ENCODE peak calls at places on chromosomes 11 and 22, in eight cellular contexts. One of them, this sample, is unnamed.

GRCh38 chr11:23284626-23285025 is 424.4 kb upstream of the CCDC179 start:
- DNase-seq in LNCaP clone FGC: no peak
- DNase-seq in dorsolateral prefrontal cortex: no peak
- DNase-seq in mammary epithelial cell: no peak
- DNase-seq in uterus: no peak
- DNase-seq in thoracic aorta: no peak
- DNase-seq in heart right ventricle: no peak
- DNase-seq in DND-41: no peak
- DNase-seq in this sample: no peak

GRCh38 chr11:2549080-2549479 is 104.3 kb downstream of the KCNQ1 start:
- DNase-seq in DND-41: no peak
- DNase-seq in uterus: no peak
- DNase-seq in dorsolateral prefrontal cortex: no peak
- DNase-seq in LNCaP clone FGC: no peak
- DNase-seq in heart right ventricle: peak; percentile 12
- DNase-seq in thoracic aorta: no peak
- DNase-seq in mammary epithelial cell: no peak
- DNase-seq in this sample: no peak

GRCh38 chr11:90197377-90197776 is 25.5 kb downstream of the CHORDC1 start:
- DNase-seq in LNCaP clone FGC: no peak
- DNase-seq in thoracic aorta: no peak
- DNase-seq in dorsolateral prefrontal cortex: no peak
- DNase-seq in DND-41: no peak
- DNase-seq in mammary epithelial cell: no peak
- DNase-seq in heart right ventricle: no peak
- DNase-seq in uterus: no peak
- DNase-seq in this sample: no peak

GRCh38 chr11:88035271-88035670 is 140.0 kb downstream of the RAB38 start:
- DNase-seq in LNCaP clone FGC: no peak
- DNase-seq in uterus: no peak
- DNase-seq in DND-41: no peak
- DNase-seq in dorsolateral prefrontal cortex: no peak
- DNase-seq in thoracic aorta: no peak
- DNase-seq in mammary epithelial cell: peak; percentile 50
- DNase-seq in heart right ventricle: no peak
- DNase-seq in this sample: no peak

GRCh38 chr11:124934862-124935547 is 842 bp downstream of the HEPACAM start:
- DNase-seq in heart right ventricle: no peak
- DNase-seq in mammary epithelial cell: peak; percentile 46
- DNase-seq in dorsolateral prefrontal cortex: no peak
- DNase-seq in DND-41: no peak
- DNase-seq in uterus: no peak
- DNase-seq in thoracic aorta: no peak
- DNase-seq in LNCaP clone FGC: no peak
- DNase-seq in this sample: no peak

GRCh38 chr11:120929664-120930154 is 94.2 kb upstream of the TBCEL start:
- DNase-seq in thoracic aorta: no peak
- DNase-seq in dorsolateral prefrontal cortex: no peak
- DNase-seq in uterus: no peak
- DNase-seq in heart right ventricle: no peak
- DNase-seq in DND-41: peak; percentile 40
- DNase-seq in LNCaP clone FGC: no peak
- DNase-seq in mammary epithelial cell: no peak
- DNase-seq in this sample: peak; percentile 85

GRCh38 chr11:121460941-121461514 is 8.3 kb upstream of the SORL1-AS1 start:
- DNase-seq in dorsolateral prefrontal cortex: no peak
- DNase-seq in LNCaP clone FGC: peak; percentile 52
- DNase-seq in heart right ventricle: no peak
- DNase-seq in thoracic aorta: no peak
- DNase-seq in mammary epithelial cell: no peak
- DNase-seq in DND-41: no peak
- DNase-seq in uterus: no peak
- DNase-seq in this sample: no peak

GRCh38 chr11:32385998-32386397 is 49.3 kb downstream of the WT1 start:
- DNase-seq in thoracic aorta: no peak
- DNase-seq in DND-41: peak; percentile 47
- DNase-seq in LNCaP clone FGC: peak; percentile 25
- DNase-seq in mammary epithelial cell: peak; percentile 47
- DNase-seq in uterus: peak; percentile 61
- DNase-seq in dorsolateral prefrontal cortex: no peak
- DNase-seq in heart right ventricle: no peak
- DNase-seq in this sample: no peak

GRCh38 chr22:43128928-43129424 is 14.2 kb downstream of the MCAT start:
- DNase-seq in LNCaP clone FGC: no peak
- DNase-seq in DND-41: peak; percentile 22
- DNase-seq in mammary epithelial cell: no peak
- DNase-seq in dorsolateral prefrontal cortex: no peak
- DNase-seq in heart right ventricle: no peak
- DNase-seq in thoracic aorta: no peak
- DNase-seq in uterus: no peak
- DNase-seq in this sample: no peak

GRCh38 chr22:36322602-36322915 is 65.2 kb downstream of the MYH9 start:
- DNase-seq in mammary epithelial cell: no peak
- DNase-seq in DND-41: no peak
- DNase-seq in uterus: no peak
- DNase-seq in heart right ventricle: no peak
- DNase-seq in thoracic aorta: no peak
- DNase-seq in LNCaP clone FGC: no peak
- DNase-seq in dorsolateral prefrontal cortex: no peak
- DNase-seq in this sample: no peak

GRCh38 chr22:43883719-43884415 is 7.9 kb downstream of the PNPLA5 start:
- DNase-seq in thoracic aorta: no peak
- DNase-seq in uterus: no peak
- DNase-seq in heart right ventricle: no peak
- DNase-seq in DND-41: no peak
- DNase-seq in dorsolateral prefrontal cortex: no peak
- DNase-seq in LNCaP clone FGC: no peak
- DNase-seq in mammary epithelial cell: no peak
- DNase-seq in this sample: no peak

GRCh38 chr11:2694995-2695939 is 4.5 kb downstream of the KCNQ1OT1 start:
- DNase-seq in DND-41: no peak
- DNase-seq in heart right ventricle: no peak
- DNase-seq in LNCaP clone FGC: peak; percentile 17
- DNase-seq in mammary epithelial cell: no peak
- DNase-seq in dorsolateral prefrontal cortex: no peak
- DNase-seq in thoracic aorta: no peak
- DNase-seq in uterus: peak; percentile 2
- DNase-seq in this sample: no peak

GRCh38 chr22:35155403-35156025 is 89.6 kb downstream of the ISX start:
- DNase-seq in mammary epithelial cell: no peak
- DNase-seq in DND-41: no peak
- DNase-seq in LNCaP clone FGC: no peak
- DNase-seq in dorsolateral prefrontal cortex: no peak
- DNase-seq in uterus: no peak
- DNase-seq in heart right ventricle: no peak
- DNase-seq in thoracic aorta: no peak
- DNase-seq in this sample: no peak

GRCh38 chr22:24069721-24070120 is 58.6 kb downstream of the CABIN1 start:
- DNase-seq in thoracic aorta: no peak
- DNase-seq in heart right ventricle: no peak
- DNase-seq in mammary epithelial cell: no peak
- DNase-seq in LNCaP clone FGC: no peak
- DNase-seq in uterus: no peak
- DNase-seq in dorsolateral prefrontal cortex: no peak
- DNase-seq in DND-41: no peak
- DNase-seq in this sample: no peak

GRCh38 chr11:65498042-65498726 is 661 bp upstream of the MALAT1 start:
- DNase-seq in dorsolateral prefrontal cortex: no peak
- DNase-seq in mammary epithelial cell: no peak
- DNase-seq in thoracic aorta: no peak
- DNase-seq in DND-41: peak; percentile 78
- DNase-seq in LNCaP clone FGC: no peak
- DNase-seq in heart right ventricle: no peak
- DNase-seq in uterus: peak; percentile 68
- DNase-seq in this sample: peak; percentile 90

GRCh38 chr11:9210922-9211320 is 54.2 kb downstream of the DENND5A start:
- DNase-seq in LNCaP clone FGC: no peak
- DNase-seq in heart right ventricle: no peak
- DNase-seq in uterus: no peak
- DNase-seq in thoracic aorta: no peak
- DNase-seq in DND-41: no peak
- DNase-seq in mammary epithelial cell: peak; percentile 89
- DNase-seq in dorsolateral prefrontal cortex: no peak
- DNase-seq in this sample: peak; percentile 81

GRCh38 chr11:72867970-72868369 is 53.8 kb downstream of the ATG16L2 start:
- DNase-seq in uterus: no peak
- DNase-seq in heart right ventricle: no peak
- DNase-seq in thoracic aorta: no peak
- DNase-seq in LNCaP clone FGC: no peak
- DNase-seq in DND-41: no peak
- DNase-seq in dorsolateral prefrontal cortex: no peak
- DNase-seq in mammary epithelial cell: no peak
- DNase-seq in this sample: no peak

GRCh38 chr11:40186401-40187091 is 1272.9 kb downstream of the LRRC4C start:
- DNase-seq in heart right ventricle: no peak
- DNase-seq in LNCaP clone FGC: no peak
- DNase-seq in thoracic aorta: no peak
- DNase-seq in uterus: no peak
- DNase-seq in mammary epithelial cell: no peak
- DNase-seq in dorsolateral prefrontal cortex: peak; percentile 23
- DNase-seq in DND-41: no peak
- DNase-seq in this sample: no peak

GRCh38 chr11:4484310-4484709 is 1.9 kb downstream of the OR52K1 start:
- DNase-seq in uterus: no peak
- DNase-seq in mammary epithelial cell: peak; percentile 44
- DNase-seq in DND-41: no peak
- DNase-seq in thoracic aorta: no peak
- DNase-seq in dorsolateral prefrontal cortex: no peak
- DNase-seq in heart right ventricle: no peak
- DNase-seq in LNCaP clone FGC: peak; percentile 43
- DNase-seq in this sample: no peak

GRCh38 chr22:36510966-36511881 is 4.4 kb upstream of the FOXRED2 start:
- DNase-seq in DND-41: peak; percentile 43
- DNase-seq in thoracic aorta: no peak
- DNase-seq in heart right ventricle: no peak
- DNase-seq in mammary epithelial cell: peak; percentile 21
- DNase-seq in dorsolateral prefrontal cortex: no peak
- DNase-seq in uterus: no peak
- DNase-seq in LNCaP clone FGC: no peak
- DNase-seq in this sample: peak; percentile 60

GRCh38 chr22:49303781-49304461 is 523.8 kb downstream of the BRD1 start:
- DNase-seq in heart right ventricle: no peak
- DNase-seq in dorsolateral prefrontal cortex: no peak
- DNase-seq in LNCaP clone FGC: no peak
- DNase-seq in DND-41: no peak
- DNase-seq in uterus: no peak
- DNase-seq in thoracic aorta: no peak
- DNase-seq in mammary epithelial cell: no peak
- DNase-seq in this sample: no peak

GRCh38 chr11:34381775-34382174 is 24.0 kb upstream of the ABTB2 start:
- DNase-seq in heart right ventricle: no peak
- DNase-seq in DND-41: no peak
- DNase-seq in dorsolateral prefrontal cortex: no peak
- DNase-seq in LNCaP clone FGC: no peak
- DNase-seq in mammary epithelial cell: no peak
- DNase-seq in thoracic aorta: no peak
- DNase-seq in uterus: no peak
- DNase-seq in this sample: no peak

GRCh38 chr11:95097209-95097608 is 7.6 kb downstream of the ENDOD1 start:
- DNase-seq in dorsolateral prefrontal cortex: no peak
- DNase-seq in LNCaP clone FGC: no peak
- DNase-seq in mammary epithelial cell: no peak
- DNase-seq in DND-41: no peak
- DNase-seq in thoracic aorta: no peak
- DNase-seq in heart right ventricle: no peak
- DNase-seq in uterus: no peak
- DNase-seq in this sample: no peak

GRCh38 chr11:206002-206384 is 1.2 kb downstream of the BET1L start:
- DNase-seq in uterus: peak; percentile 19
- DNase-seq in thoracic aorta: no peak
- DNase-seq in DND-41: peak; percentile 3
- DNase-seq in mammary epithelial cell: no peak
- DNase-seq in LNCaP clone FGC: no peak
- DNase-seq in heart right ventricle: no peak
- DNase-seq in dorsolateral prefrontal cortex: no peak
- DNase-seq in this sample: peak; percentile 8
- H3K4me3 ChIP-seq in uterus: peak overlapping the region; percentile 91
- H3K4me3 ChIP-seq in thoracic aorta: peak overlapping the region; percentile 98
- H3K4me3 ChIP-seq in DND-41: peak overlapping the region; percentile 89
- H3K4me3 ChIP-seq in mammary epithelial cell: peak overlapping the region; percentile 68
- H3K4me3 ChIP-seq in LNCaP clone FGC: peak overlapping the region; percentile 88
- H3K4me3 ChIP-seq in heart right ventricle: peak overlapping the region; percentile 90
- H3K4me3 ChIP-seq in dorsolateral prefrontal cortex: peak overlapping the region; percentile 100
- H3K4me3 ChIP-seq in this sample: peak overlapping the region; percentile 94

GRCh38 chr11:130827697-130828377 is 88.4 kb downstream of the SNX19 start:
- DNase-seq in thoracic aorta: peak; percentile 52
- DNase-seq in LNCaP clone FGC: no peak
- DNase-seq in DND-41: no peak
- DNase-seq in dorsolateral prefrontal cortex: no peak
- DNase-seq in mammary epithelial cell: peak; percentile 73
- DNase-seq in heart right ventricle: peak; percentile 63
- DNase-seq in uterus: peak; percentile 36
- DNase-seq in this sample: peak; percentile 80
- TF ChIP-seq CTCF in thoracic aorta: peak; percentile 50
- TF ChIP-seq CTCF in LNCaP clone FGC: peak; percentile 53
- TF ChIP-seq CTCF in DND-41: no peak
- TF ChIP-seq CTCF in dorsolateral prefrontal cortex: peak; percentile 27
- TF ChIP-seq CTCF in mammary epithelial cell: peak; percentile 65
- TF ChIP-seq CTCF in heart right ventricle: peak; percentile 59
- TF ChIP-seq CTCF in uterus: peak; percentile 13
- TF ChIP-seq CTCF in this sample: peak; percentile 65

GRCh38 chr11:36109850-36110606 is 166.2 kb downstream of the LDLRAD3 start:
- DNase-seq in dorsolateral prefrontal cortex: no peak
- DNase-seq in uterus: no peak
- DNase-seq in mammary epithelial cell: no peak
- DNase-seq in heart right ventricle: no peak
- DNase-seq in thoracic aorta: no peak
- DNase-seq in LNCaP clone FGC: no peak
- DNase-seq in DND-41: no peak
- DNase-seq in this sample: peak; percentile 18
- H3K4me3 ChIP-seq in dorsolateral prefrontal cortex: peak overlapping the region; percentile 9
- H3K4me3 ChIP-seq in uterus: no peak overlapping the region
- H3K4me3 ChIP-seq in mammary epithelial cell: no peak overlapping the region
- H3K4me3 ChIP-seq in heart right ventricle: no peak overlapping the region
- H3K4me3 ChIP-seq in thoracic aorta: no peak overlapping the region
- H3K4me3 ChIP-seq in LNCaP clone FGC: no peak overlapping the region
- H3K4me3 ChIP-seq in DND-41: no peak overlapping the region
- H3K4me3 ChIP-seq in this sample: no peak overlapping the region

GRCh38 chr11:30230714-30231113 is at the start of gene FSHB:
- DNase-seq in mammary epithelial cell: no peak
- DNase-seq in dorsolateral prefrontal cortex: no peak
- DNase-seq in uterus: no peak
- DNase-seq in LNCaP clone FGC: no peak
- DNase-seq in heart right ventricle: no peak
- DNase-seq in DND-41: no peak
- DNase-seq in thoracic aorta: no peak
- DNase-seq in this sample: no peak

GRCh38 chr11:30228323-30228884 is 2.4 kb upstream of the FSHB start:
- DNase-seq in thoracic aorta: no peak
- DNase-seq in mammary epithelial cell: no peak
- DNase-seq in heart right ventricle: no peak
- DNase-seq in uterus: no peak
- DNase-seq in dorsolateral prefrontal cortex: no peak
- DNase-seq in LNCaP clone FGC: no peak
- DNase-seq in DND-41: no peak
- DNase-seq in this sample: no peak

DNA sequence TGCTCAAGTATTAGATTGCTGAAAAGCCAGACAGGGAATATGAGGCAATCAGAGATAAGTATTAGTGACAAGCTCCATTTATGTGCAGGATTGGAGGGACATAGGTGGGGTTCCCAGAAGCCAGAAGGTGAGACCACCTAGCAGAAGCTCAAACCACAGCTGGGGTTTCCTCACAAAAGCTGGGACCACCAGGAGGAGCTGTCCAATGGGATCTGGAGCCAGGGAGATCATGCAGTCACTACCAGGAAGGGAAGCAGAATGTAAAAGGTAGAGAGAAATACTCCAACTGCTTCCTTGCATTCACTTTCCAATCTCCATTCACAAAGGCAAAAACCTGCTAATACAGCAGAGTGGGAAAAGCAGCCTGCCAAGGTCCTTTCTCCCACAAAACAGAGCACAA is 5.2 kb upstream of the FSHB start:
- DNase-seq in DND-41: no peak
- DNase-seq in LNCaP clone FGC: no peak
- DNase-seq in mammary epithelial cell: no peak
- DNase-seq in uterus: no peak
- DNase-seq in thoracic aorta: no peak
- DNase-seq in dorsolateral prefrontal cortex: no peak
- DNase-seq in heart right ventricle: no peak
- DNase-seq in this sample: no peak
- TF ChIP-seq CTCF in DND-41: no peak
- TF ChIP-seq CTCF in LNCaP clone FGC: no peak
- TF ChIP-seq CTCF in mammary epithelial cell: no peak
- TF ChIP-seq CTCF in uterus: no peak
- TF ChIP-seq CTCF in thoracic aorta: no peak
- TF ChIP-seq CTCF in dorsolateral prefrontal cortex: no peak
- TF ChIP-seq CTCF in heart right ventricle: peak; percentile 17
- TF ChIP-seq CTCF in this sample: no peak